ENCODE peak calls at places on chromosomes 11 and 22, in ten cellular contexts. O is cardiac muscle cell; Z is activated gamma-delta T cell treated with Interleukin-2 at 50 U/mL for 16 hours; X is SK-N-DZ; W is NCI-H1092 treated with DMSO at 0.1 percent for 48 hours; H is non-pigmented ciliary epithelial cell; T is stimulated activated CD8-positive, alpha-beta memory T cell treated with anti-CD3 and anti-CD28 coated beads, Interleukin-15, amount 100 ng/mL, for 24 hours; C is EL; M is posterior cingulate gyrus; J is astrocyte. D is an unnamed sample.

GRCh38 chr22:24584871-24585411 is 7.9 kb downstream of the LRRC75B start:
- DNase-seq in X (no peak), T (no peak), Z (no peak), O (no peak), J (no peak), C (no peak), M (no peak), W (no peak), H (no peak), D (no peak)

GRCh38 chr11:109197656-109198055 is 224.3 kb upstream of the C11orf87 start:
- DNase-seq in X (no peak), Z (no peak), W (no peak), J (peak), O (peak), H (no peak), C (peak), M (no peak), T (no peak), D (no peak)

GRCh38 chr11:1350086-1350725 is 39.5 kb upstream of the BRSK2 start:
- DNase-seq in H (no peak), T (no peak), M (peak), X (no peak), C (no peak), J (no peak), W (no peak), Z (no peak), O (no peak), D (no peak)

GRCh38 chr11:72685560-72686480 is 11.6 kb upstream of the PDE2A start:
- DNase-seq in J (no peak), O (peak), X (no peak), W (no peak), H (no peak), Z (no peak), T (no peak), C (no peak), M (no peak), D (no peak)

GRCh38 chr11:29119116-29119515 is 897.7 kb downstream of the KCNA4 start:
- DNase-seq in J (peak), M (no peak), Z (no peak), T (no peak), H (no peak), O (peak), W (no peak), X (no peak), C (peak), D (no peak)

GRCh38 chr11:123103326-123103980 is 41.5 kb upstream of the HSPA8 start:
- DNase-seq in J (peak), O (peak), H (no peak), T (no peak), Z (peak), C (peak), W (peak), M (peak), X (peak), D (no peak)

GRCh38 chr11:86931965-86932332 is 23.2 kb downstream of the FZD4 start:
- DNase-seq in T (no peak), J (peak), Z (no peak), O (peak), H (no peak), C (peak), M (no peak), W (no peak), X (no peak), D (no peak)

GRCh38 chr22:17919276-17920144 is 104.9 kb downstream of the MICAL3 start:
- DNase-seq in Z (no peak), T (no peak), J (no peak), C (no peak), W (peak), X (no peak), H (no peak), M (no peak), O (no peak), D (no peak)

GRCh38 chr11:66914505-66914904 is 43.7 kb downstream of the PC start:
- DNase-seq in X (no peak), O (no peak), H (no peak), W (no peak), T (no peak), M (no peak), Z (no peak), J (no peak), C (no peak), D (no peak)

GRCh38 chr11:114179234-114179941 is 116.8 kb upstream of the NNMT start:
- DNase-seq in J (no peak), C (no peak), O (peak), M (peak), X (no peak), Z (no peak), W (peak), H (peak), T (no peak), D (no peak)

GRCh38 chr22:21961127-21961867 is 8.6 kb upstream of the PPM1F start:
- DNase-seq in T (no peak), O (no peak), M (peak), H (no peak), J (no peak), C (no peak), W (no peak), X (no peak), Z (no peak), D (no peak)

GRCh38 chr11:70931430-70931829 is 320.9 kb downstream of the SHANK2 start:
- DNase-seq in W (no peak), C (no peak), T (no peak), X (no peak), Z (no peak), O (no peak), J (no peak), M (no peak), H (no peak), D (no peak)

GRCh38 chr11:13354335-13354734 is 76.7 kb downstream of the BMAL1 start:
- DNase-seq in M (no peak), W (no peak), T (no peak), C (peak), H (no peak), J (no peak), X (no peak), Z (no peak), O (peak), D (no peak)

D was measured in H54.